ENCODE peak calls at places on chromosomes 7 and 10, in four cellular contexts. D, H, Y and L are unnamed samples.
A peak's percentile ranks its signal among the peaks of the same experiment; 100 is the strongest.

GRCh38 chr10:29861811-29862505 is 197.4 kb downstream of the JCAD start:
- DNase-seq in D (no peak), H (no peak), Y (no peak), L (no peak)

GRCh38 chr10:93548376-93549071 is 17.9 kb upstream of the FFAR4 start:
- DNase-seq in D (no peak), H (no peak), Y (no peak), L (no peak)

GRCh38 chr10:79434223-79434687 is 11.2 kb downstream of the ZCCHC24 start:
- DNase-seq in D (no peak), H (no peak), Y (no peak), L (no peak)

GRCh38 chr10:74949024-74949423 is 122.6 kb downstream of the KAT6B start:
- DNase-seq in D (no peak), H (no peak), Y (no peak), L (no peak)

GRCh38 chr7:47336178-47337020 is 245.5 kb downstream of the TNS3 start:
- DNase-seq in D (no peak), H (no peak), Y (no peak), L (peak; percentile 59)

GRCh38 chr10:122112625-122113160 is 123.7 kb downstream of the TACC2 start:
- DNase-seq in D (no peak), H (no peak), Y (peak; percentile 87), L (peak; percentile 17)

GRCh38 chr7:159145544-159145891 is 851 bp upstream of the VIPR2 start:
- DNase-seq in D (no peak), H (no peak), Y (no peak), L (no peak)

GRCh38 chr10:35561670-35562069 is 43.5 kb upstream of the GJD4 start:
- DNase-seq in D (no peak), H (no peak), Y (no peak), L (peak; percentile 80)

GRCh38 chr7:99562832-99563231 is 4.4 kb downstream of the ZNF655 start:
- DNase-seq in D (no peak), H (no peak), Y (peak; percentile 98), L (no peak)

GRCh38 chr10:7810443-7810842 is 7.9 kb upstream of the TAF3 start:
- DNase-seq in D (no peak), H (no peak), Y (no peak), L (no peak)

GRCh38 chr10:102024799-102025198 is 31.2 kb downstream of the ARMH3 start:
- DNase-seq in D (no peak), H (no peak), Y (no peak), L (peak; percentile 60)

GRCh38 chr10:95275726-95276366 is 15.0 kb downstream of the PDLIM1 start:
- DNase-seq in D (no peak), H (no peak), Y (no peak), L (no peak)

GRCh38 chr7:27962250-27962649 is 218.3 kb downstream of the JAZF1 start:
- DNase-seq in D (no peak), H (no peak), Y (no peak), L (no peak)

GRCh38 chr10:71632896-71633600 is 86.5 kb downstream of the C10orf105 start:
- DNase-seq in D (no peak), H (no peak), Y (no peak), L (no peak)

GRCh38 chr10:107689318-107689717 is 524.8 kb upstream of the SORCS1 start:
- DNase-seq in D (no peak), H (no peak), Y (no peak), L (no peak)

GRCh38 chr10:51792678-51793077 is 93.3 kb upstream of the CSTF2T start:
- DNase-seq in D (no peak), H (no peak), Y (no peak), L (no peak)

GRCh38 chr10:93081296-93081695 is 7.6 kb downstream of the CYP26A1 start:
- DNase-seq in D (no peak), H (no peak), Y (no peak), L (no peak)